ENCODE peak calls at places on chromosome 3, in ten cellular contexts. N is uterus; J is CD8-positive, alpha-beta T cell; O is DND-41; R is CD4-positive, CD25-positive, alpha-beta regulatory T cell; A is cardiac muscle cell; T is upper lobe of right lung; H is heart left ventricle; Z is pancreas; X is GM12878. W is an unnamed sample. For H3K36me3, the result is how much of the 10 kb centered on the place peaks cover.

GRCh38 chr3:129650256-129650872 is 43.9 kb upstream of the PLXND1 start:
- DNase-seq in N (peak), J (peak), O (peak), R (peak), A (peak), T (no peak), H (no peak), Z (no peak), X (no peak), W (peak)

GRCh38 chr3:172098698-172099494 is 59.5 kb downstream of the FNDC3B start:
- DNase-seq in N (no peak), J (no peak), O (no peak), R (no peak), A (no peak), T (no peak), H (no peak), Z (no peak), X (no peak), W (no peak)

GRCh38 chr3:14286887-14287496 is 108.4 kb downstream of the LSM3 start:
- DNase-seq in N (no peak), J (no peak), O (no peak), R (no peak), A (no peak), T (no peak), H (no peak), Z (no peak), X (no peak), W (no peak)

GRCh38 chr3:129313983-129314756 is 35.5 kb downstream of the HMCES start:
- DNase-seq in N (peak), J (no peak), O (no peak), R (no peak), A (peak), T (no peak), H (peak), Z (peak), X (no peak), W (no peak)

GRCh38 chr3:5277612-5278236 is 90.2 kb downstream of the EDEM1 start:
- DNase-seq in N (no peak), J (no peak), O (no peak), R (no peak), A (no peak), T (no peak), H (no peak), Z (no peak), X (no peak), W (no peak)

GRCh38 chr3:144362126-144362525 is 390.5 kb downstream of the DIPK2A start:
- DNase-seq in N (no peak), J (no peak), O (no peak), R (no peak), A (no peak), T (no peak), H (no peak), Z (no peak), X (no peak), W (no peak)

GRCh38 chr3:117322866-117323265 is 613.3 kb downstream of the TUSC7 start:
- DNase-seq in N (no peak), J (no peak), O (peak), R (no peak), A (peak), T (no peak), H (no peak), Z (no peak), X (no peak), W (no peak)

GRCh38 chr3:27110020-27110419 is 259.2 kb downstream of the NEK10 start:
- DNase-seq in N (no peak), J (no peak), O (no peak), R (no peak), A (no peak), T (no peak), H (no peak), Z (no peak), X (no peak), W (no peak)

GRCh38 chr3:14687360-14687759 is 12.4 kb downstream of the C3orf20 start:
- DNase-seq in N (no peak), J (no peak), O (no peak), R (no peak), A (no peak), T (no peak), H (no peak), Z (no peak), X (no peak), W (no peak)

GRCh38 chr3:117790256-117790987 is 1080.8 kb downstream of the TUSC7 start:
- DNase-seq in N (no peak), J (no peak), O (no peak), R (no peak), A (no peak), T (no peak), H (no peak), Z (no peak), X (no peak), W (no peak)

GRCh38 chr3:41963823-41964222 is 1.9 kb upstream of the ULK4 start:
- DNase-seq in N (no peak), J (no peak), O (no peak), R (no peak), A (no peak), T (no peak), H (no peak), Z (no peak), X (no peak), W (no peak)

GRCh38 chr3:74124716-74125115 is 489.7 kb downstream of the CNTN3 start:
- DNase-seq in N (no peak), J (no peak), O (no peak), R (no peak), A (no peak), T (no peak), H (no peak), Z (no peak), X (no peak), W (no peak)

GRCh38 chr3:115251509-115251908 is 104.4 kb upstream of the ZBTB20 start:
- DNase-seq in N (no peak), J (no peak), O (no peak), R (no peak), A (no peak), T (no peak), H (no peak), Z (no peak), X (no peak), W (no peak)

GRCh38 chr3:57691411-57692133 is 1.3 kb downstream of the DENND6A start:
- DNase-seq in N (no peak), J (peak), O (peak), R (no peak), A (peak), T (no peak), H (no peak), Z (no peak), X (no peak), W (no peak)

GRCh38 chr3:10263549-10264363 is 15.5 kb downstream of the TATDN2 start:
- DNase-seq in N (peak), J (peak), O (peak), R (peak), A (peak), T (no peak), H (no peak), Z (no peak), X (no peak), W (peak)

GRCh38 chr3:186160691-186161243 is 51.9 kb upstream of the ETV5 start:
- DNase-seq in N (no peak), J (no peak), O (no peak), R (no peak), A (peak), T (no peak), H (no peak), Z (no peak), X (no peak), W (no peak)

GRCh38 chr3:102035118-102035517 is 185.8 kb downstream of the NFKBIZ start:
- DNase-seq in N (no peak), J (no peak), O (no peak), R (no peak), A (no peak), T (no peak), H (no peak), Z (no peak), X (no peak), W (no peak)

DNA sequence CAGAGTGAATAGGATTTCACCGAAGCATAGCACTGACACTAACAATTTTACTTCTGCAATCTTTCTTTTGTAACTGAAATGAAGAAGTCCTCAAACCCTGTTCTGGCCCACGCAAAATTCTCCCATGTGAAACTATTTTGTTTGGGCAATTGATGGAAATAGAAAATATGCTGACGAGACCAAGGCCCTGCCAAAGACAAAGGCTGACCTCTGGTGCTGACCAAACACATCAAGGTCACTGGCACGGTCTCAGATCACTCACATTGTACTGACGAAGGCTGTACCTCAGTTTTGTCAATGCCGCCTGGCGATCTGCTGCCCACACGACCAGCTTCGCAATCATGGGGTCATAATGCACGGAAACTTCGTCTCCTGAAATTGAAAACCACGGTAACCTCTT is 58.4 kb upstream of the DCUN1D1 start:
- DNase-seq in N (no peak), J (no peak), O (no peak), R (no peak), A (no peak), T (no peak), H (no peak), Z (no peak), X (no peak), W (peak)
- H3K27ac ChIP-seq in N (no peak), J (no peak), O (no peak), R (no peak), A (peak), T (no peak), H (no peak), Z (peak), X (no peak), W (no peak)

GRCh38 chr3:190326930-190327329 is 4.7 kb upstream of the CLDN1 start:
- DNase-seq in N (peak), J (no peak), O (no peak), R (no peak), A (peak), T (no peak), H (no peak), Z (no peak), X (no peak), W (no peak)
- H3K36me3 ChIP-seq in N (under half), J (under half), O (under half), R (under half), A (under half), T (under half), H (under half), Z (under half), X (under half), W (under half)

DNA sequence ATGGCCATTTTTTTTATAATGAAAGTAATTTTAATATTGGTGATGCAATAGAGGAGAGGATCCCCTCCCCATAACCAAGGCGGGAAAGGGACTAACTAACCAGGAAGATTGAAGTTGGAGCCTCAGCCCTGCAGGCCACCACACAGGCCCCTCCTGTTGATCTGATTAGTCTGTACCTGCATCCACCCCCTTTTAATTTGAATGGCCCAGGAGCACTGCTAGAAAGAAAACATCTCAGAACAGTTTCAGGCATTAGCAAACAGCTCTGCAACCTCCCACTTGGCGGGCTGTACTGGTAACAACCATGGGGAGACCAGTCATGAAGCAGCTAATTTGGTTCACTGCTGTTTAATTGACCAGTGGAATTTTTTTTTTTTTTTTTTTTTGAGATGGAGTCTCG is 10.3 kb downstream of the CAV3 start:
- DNase-seq in N (no peak), J (no peak), O (no peak), R (no peak), A (no peak), T (no peak), H (no peak), Z (no peak), X (no peak), W (no peak)
- H3K27ac ChIP-seq in N (no peak), J (no peak), O (no peak), R (no peak), A (no peak), T (no peak), H (no peak), Z (no peak), X (no peak), W (no peak)

GRCh38 chr3:44454258-44454657 is 23.2 kb downstream of the ZNF445 start:
- DNase-seq in N (no peak), J (no peak), O (no peak), R (no peak), A (no peak), T (no peak), H (no peak), Z (no peak), X (no peak), W (no peak)
- H3K36me3 ChIP-seq in N (under half), J (under half), O (half or more), R (half or more), A (half or more), T (half or more), H (under half), Z (under half), X (under half), W (under half)

GRCh38 chr3:72274511-72275295 is 489.8 kb upstream of the PROK2 start:
- DNase-seq in N (peak), J (no peak), O (peak), R (no peak), A (peak), T (no peak), H (no peak), Z (no peak), X (no peak), W (peak)
- H3K27ac ChIP-seq in N (peak), J (no peak), O (no peak), R (no peak), A (no peak), T (peak), H (peak), Z (no peak), X (no peak), W (no peak)

GRCh38 chr3:120450914-120451669 is at the start of gene FSTL1:
- DNase-seq in N (peak), J (no peak), O (no peak), R (no peak), A (peak), T (peak), H (peak), Z (peak), X (no peak), W (peak)
- H3K36me3 ChIP-seq in N (under half), J (under half), O (under half), R (under half), A (under half), T (under half), H (under half), Z (under half), X (under half), W (under half)